ENCODE peak calls at places on chromosome 20, in eight cellular contexts. One of them, this sample, is unnamed.

GRCh38 chr20:42155586-42155985 is 537.4 kb upstream of the CHD6 start:
- DNase-seq in endodermal cell: no peak
- DNase-seq in prostate gland: no peak
- DNase-seq in upper lobe of left lung: no peak
- DNase-seq in pancreas: no peak
- DNase-seq in fibroblast of pulmonary artery: no peak
- DNase-seq in RWPE1: no peak
- DNase-seq in astrocyte of the spinal cord: no peak
- DNase-seq in this sample: no peak

GRCh38 chr20:2169456-2170088 is 67.9 kb downstream of the STK35 start:
- DNase-seq in upper lobe of left lung: no peak
- DNase-seq in fibroblast of pulmonary artery: no peak
- DNase-seq in prostate gland: no peak
- DNase-seq in RWPE1: no peak
- DNase-seq in astrocyte of the spinal cord: no peak
- DNase-seq in endodermal cell: no peak
- DNase-seq in pancreas: no peak
- DNase-seq in this sample: no peak

GRCh38 chr20:35237486-35237885 is 11.0 kb downstream of the MMP24 start:
- DNase-seq in fibroblast of pulmonary artery: no peak
- DNase-seq in astrocyte of the spinal cord: no peak
- DNase-seq in prostate gland: no peak
- DNase-seq in endodermal cell: no peak
- DNase-seq in upper lobe of left lung: no peak
- DNase-seq in pancreas: no peak
- DNase-seq in RWPE1: no peak
- DNase-seq in this sample: no peak

GRCh38 chr20:53070714-53071392 is 98.7 kb downstream of the TSHZ2 start:
- DNase-seq in prostate gland: no peak
- DNase-seq in endodermal cell: no peak
- DNase-seq in pancreas: no peak
- DNase-seq in upper lobe of left lung: no peak
- DNase-seq in fibroblast of pulmonary artery: no peak
- DNase-seq in astrocyte of the spinal cord: peak
- DNase-seq in RWPE1: no peak
- DNase-seq in this sample: no peak

GRCh38 chr20:48238326-48238725 is 453.0 kb upstream of the SULF2 start:
- DNase-seq in pancreas: no peak
- DNase-seq in prostate gland: no peak
- DNase-seq in upper lobe of left lung: no peak
- DNase-seq in astrocyte of the spinal cord: peak
- DNase-seq in endodermal cell: peak
- DNase-seq in fibroblast of pulmonary artery: peak
- DNase-seq in RWPE1: peak
- DNase-seq in this sample: no peak

GRCh38 chr20:45290677-45291355 is 15.8 kb upstream of the RBPJL start:
- DNase-seq in astrocyte of the spinal cord: peak
- DNase-seq in fibroblast of pulmonary artery: peak
- DNase-seq in prostate gland: peak
- DNase-seq in endodermal cell: peak
- DNase-seq in RWPE1: peak
- DNase-seq in pancreas: peak
- DNase-seq in upper lobe of left lung: no peak
- DNase-seq in this sample: peak

GRCh38 chr20:2149507-2149906 is 47.9 kb downstream of the STK35 start:
- DNase-seq in astrocyte of the spinal cord: no peak
- DNase-seq in endodermal cell: no peak
- DNase-seq in fibroblast of pulmonary artery: peak
- DNase-seq in pancreas: no peak
- DNase-seq in prostate gland: no peak
- DNase-seq in upper lobe of left lung: no peak
- DNase-seq in RWPE1: no peak
- DNase-seq in this sample: no peak

GRCh38 chr20:33897313-33897912 is 86.3 kb downstream of the CHMP4B start:
- DNase-seq in upper lobe of left lung: no peak
- DNase-seq in pancreas: no peak
- DNase-seq in prostate gland: no peak
- DNase-seq in astrocyte of the spinal cord: no peak
- DNase-seq in endodermal cell: peak
- DNase-seq in RWPE1: no peak
- DNase-seq in fibroblast of pulmonary artery: no peak
- DNase-seq in this sample: no peak

GRCh38 chr20:53757472-53757913 is 163.9 kb upstream of the ZNF217 start:
- DNase-seq in astrocyte of the spinal cord: no peak
- DNase-seq in fibroblast of pulmonary artery: no peak
- DNase-seq in prostate gland: peak
- DNase-seq in endodermal cell: no peak
- DNase-seq in upper lobe of left lung: no peak
- DNase-seq in pancreas: no peak
- DNase-seq in RWPE1: peak
- DNase-seq in this sample: no peak

DNA sequence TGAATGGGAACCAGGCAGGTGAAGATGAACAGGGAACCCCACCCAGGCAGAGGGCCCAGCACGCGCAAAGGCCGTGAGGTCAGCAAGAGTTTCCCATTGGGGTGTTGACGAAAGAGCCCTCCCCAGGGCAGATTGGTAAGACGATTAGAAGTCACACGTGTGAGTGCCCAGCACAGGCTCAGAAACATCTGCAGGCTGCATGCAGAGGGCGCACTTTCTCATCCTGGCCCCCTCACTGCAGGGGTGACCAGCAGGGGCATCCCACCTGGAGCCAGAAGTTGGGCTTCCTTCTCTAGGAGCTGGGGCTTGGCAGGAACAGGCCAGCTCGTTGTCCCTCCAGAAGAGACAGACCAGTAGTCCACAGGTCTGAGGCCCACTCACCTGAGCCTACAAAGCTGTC is 38.4 kb downstream of the VSTM2L start:
- DNase-seq in astrocyte of the spinal cord: no peak
- DNase-seq in upper lobe of left lung: no peak
- DNase-seq in pancreas: peak
- DNase-seq in fibroblast of pulmonary artery: no peak
- DNase-seq in RWPE1: no peak
- DNase-seq in endodermal cell: peak
- DNase-seq in prostate gland: no peak
- DNase-seq in this sample: peak
- TF ChIP-seq CTCF in astrocyte of the spinal cord: peak
- TF ChIP-seq CTCF in upper lobe of left lung: no peak
- TF ChIP-seq CTCF in pancreas: no peak
- TF ChIP-seq CTCF in fibroblast of pulmonary artery: peak
- TF ChIP-seq CTCF in RWPE1: no peak
- TF ChIP-seq CTCF in endodermal cell: peak
- TF ChIP-seq CTCF in prostate gland: no peak
- TF ChIP-seq CTCF in this sample: no peak

GRCh38 chr20:62583424-62583920 is 58.8 kb upstream of the SLCO4A1 start:
- DNase-seq in endodermal cell: no peak
- DNase-seq in pancreas: no peak
- DNase-seq in RWPE1: no peak
- DNase-seq in astrocyte of the spinal cord: no peak
- DNase-seq in fibroblast of pulmonary artery: no peak
- DNase-seq in upper lobe of left lung: no peak
- DNase-seq in prostate gland: no peak
- DNase-seq in this sample: no peak
- TF ChIP-seq CTCF in endodermal cell: peak
- TF ChIP-seq CTCF in pancreas: no peak
- TF ChIP-seq CTCF in RWPE1: no peak
- TF ChIP-seq CTCF in astrocyte of the spinal cord: no peak
- TF ChIP-seq CTCF in fibroblast of pulmonary artery: no peak
- TF ChIP-seq CTCF in upper lobe of left lung: no peak
- TF ChIP-seq CTCF in prostate gland: no peak
- TF ChIP-seq CTCF in this sample: no peak

DNA sequence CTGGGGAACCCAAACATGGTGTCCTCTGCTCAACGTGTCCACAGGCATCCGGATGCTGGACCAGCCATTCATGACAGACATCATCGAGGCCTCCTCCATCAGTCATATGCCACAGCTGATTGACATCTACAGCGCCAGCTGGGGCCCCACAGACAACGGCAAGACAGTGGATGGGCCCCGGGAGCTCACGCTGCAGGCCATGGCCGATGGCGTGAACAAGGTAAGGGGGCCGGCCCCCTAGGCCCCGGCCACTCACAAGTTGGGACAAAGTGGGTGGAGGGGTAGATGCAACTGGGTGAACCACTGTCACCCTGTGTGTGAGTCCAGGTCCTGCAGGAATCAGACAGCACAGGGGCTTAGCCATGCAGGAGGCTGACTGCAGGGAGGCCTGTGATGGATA is 94.5 kb downstream of the BFSP1 start:
- DNase-seq in RWPE1: no peak
- DNase-seq in upper lobe of left lung: peak
- DNase-seq in astrocyte of the spinal cord: no peak
- DNase-seq in pancreas: no peak
- DNase-seq in fibroblast of pulmonary artery: no peak
- DNase-seq in endodermal cell: no peak
- DNase-seq in prostate gland: no peak
- DNase-seq in this sample: no peak
- TF ChIP-seq CTCF in RWPE1: no peak
- TF ChIP-seq CTCF in upper lobe of left lung: no peak
- TF ChIP-seq CTCF in astrocyte of the spinal cord: no peak
- TF ChIP-seq CTCF in pancreas: no peak
- TF ChIP-seq CTCF in fibroblast of pulmonary artery: no peak
- TF ChIP-seq CTCF in endodermal cell: no peak
- TF ChIP-seq CTCF in prostate gland: no peak
- TF ChIP-seq CTCF in this sample: no peak

GRCh38 chr20:50663095-50663821 is 28.1 kb downstream of the RIPOR3 start:
- DNase-seq in endodermal cell: peak
- DNase-seq in astrocyte of the spinal cord: no peak
- DNase-seq in prostate gland: no peak
- DNase-seq in pancreas: peak
- DNase-seq in upper lobe of left lung: no peak
- DNase-seq in fibroblast of pulmonary artery: no peak
- DNase-seq in RWPE1: peak
- DNase-seq in this sample: no peak
- TF ChIP-seq CTCF in endodermal cell: peak
- TF ChIP-seq CTCF in astrocyte of the spinal cord: no peak
- TF ChIP-seq CTCF in prostate gland: no peak
- TF ChIP-seq CTCF in pancreas: peak
- TF ChIP-seq CTCF in upper lobe of left lung: no peak
- TF ChIP-seq CTCF in fibroblast of pulmonary artery: no peak
- TF ChIP-seq CTCF in RWPE1: no peak
- TF ChIP-seq CTCF in this sample: peak

DNA sequence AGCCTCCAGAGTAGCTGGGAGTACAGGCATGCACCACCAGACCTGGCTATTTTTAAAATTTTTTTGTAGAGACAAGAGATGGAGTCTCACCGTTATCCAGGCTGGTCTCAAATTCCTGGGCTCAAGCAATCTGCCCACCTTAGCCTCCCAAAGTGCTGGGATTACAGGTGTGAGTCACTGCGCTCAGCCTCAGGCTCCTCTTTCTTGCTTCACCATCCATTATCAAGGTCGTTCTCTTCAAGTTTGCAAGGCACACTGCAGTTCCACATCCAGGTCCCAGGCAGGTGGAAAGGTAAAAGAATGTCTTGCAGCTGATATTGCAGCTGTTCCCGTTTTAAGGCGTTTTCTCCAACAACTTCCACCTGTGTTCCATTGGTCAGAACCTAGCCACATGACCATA is 51.9 kb downstream of the PCNA start:
- DNase-seq in endodermal cell: no peak
- DNase-seq in fibroblast of pulmonary artery: no peak
- DNase-seq in prostate gland: no peak
- DNase-seq in astrocyte of the spinal cord: no peak
- DNase-seq in RWPE1: no peak
- DNase-seq in pancreas: no peak
- DNase-seq in upper lobe of left lung: no peak
- DNase-seq in this sample: no peak
- TF ChIP-seq CTCF in endodermal cell: no peak
- TF ChIP-seq CTCF in fibroblast of pulmonary artery: no peak
- TF ChIP-seq CTCF in prostate gland: no peak
- TF ChIP-seq CTCF in astrocyte of the spinal cord: no peak
- TF ChIP-seq CTCF in RWPE1: no peak
- TF ChIP-seq CTCF in pancreas: no peak
- TF ChIP-seq CTCF in upper lobe of left lung: no peak
- TF ChIP-seq CTCF in this sample: no peak

GRCh38 chr20:61385731-61386130 is 133.7 kb downstream of the CDH4 start:
- DNase-seq in upper lobe of left lung: no peak
- DNase-seq in pancreas: no peak
- DNase-seq in fibroblast of pulmonary artery: no peak
- DNase-seq in astrocyte of the spinal cord: no peak
- DNase-seq in prostate gland: no peak
- DNase-seq in endodermal cell: no peak
- DNase-seq in RWPE1: no peak
- DNase-seq in this sample: no peak
- TF ChIP-seq CTCF in upper lobe of left lung: no peak
- TF ChIP-seq CTCF in pancreas: no peak
- TF ChIP-seq CTCF in fibroblast of pulmonary artery: no peak
- TF ChIP-seq CTCF in astrocyte of the spinal cord: no peak
- TF ChIP-seq CTCF in prostate gland: no peak
- TF ChIP-seq CTCF in endodermal cell: no peak
- TF ChIP-seq CTCF in RWPE1: no peak
- TF ChIP-seq CTCF in this sample: no peak

DNA sequence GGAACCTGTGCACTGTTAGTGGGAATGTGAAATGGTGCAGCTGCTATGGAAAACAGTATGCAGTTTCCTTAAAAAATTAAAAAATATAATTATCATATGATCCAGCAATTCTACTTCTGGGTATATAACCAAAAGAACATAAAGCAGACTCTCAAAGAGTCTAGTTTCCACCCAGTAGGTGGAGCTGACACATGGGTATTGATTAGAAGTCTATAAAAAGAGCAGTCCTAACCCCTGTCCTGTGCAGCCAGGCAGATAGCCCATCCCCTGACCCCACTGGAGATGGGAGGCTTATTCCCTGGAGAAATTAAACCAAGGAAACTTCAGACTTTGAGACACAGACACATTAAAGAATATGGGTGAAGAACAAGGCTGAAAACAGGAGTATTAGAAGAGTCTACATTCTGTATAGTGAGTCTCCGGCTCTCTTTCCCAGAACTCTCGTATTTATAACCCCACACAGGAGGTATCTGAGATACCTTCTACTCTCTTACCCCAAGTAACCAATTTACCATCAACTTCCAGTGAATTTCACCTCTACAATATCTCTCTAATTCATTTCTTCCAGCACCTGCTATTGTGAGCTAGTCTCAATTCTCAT is 92.3 kb downstream of the SEL1L2 start:
- DNase-seq in RWPE1: peak
- DNase-seq in astrocyte of the spinal cord: no peak
- DNase-seq in upper lobe of left lung: no peak
- DNase-seq in fibroblast of pulmonary artery: no peak
- DNase-seq in prostate gland: no peak
- DNase-seq in endodermal cell: no peak
- DNase-seq in pancreas: no peak
- DNase-seq in this sample: no peak
- TF ChIP-seq CTCF in RWPE1: no peak
- TF ChIP-seq CTCF in astrocyte of the spinal cord: no peak
- TF ChIP-seq CTCF in upper lobe of left lung: no peak
- TF ChIP-seq CTCF in fibroblast of pulmonary artery: no peak
- TF ChIP-seq CTCF in prostate gland: no peak
- TF ChIP-seq CTCF in endodermal cell: peak
- TF ChIP-seq CTCF in pancreas: no peak
- TF ChIP-seq CTCF in this sample: peak

This sample was measured in type B pancreatic cell.